ENCODE peak calls at places on chromosomes 2 and 18, in six cellular contexts. K, C, A, E, Q and R are unnamed samples.

GRCh38 chr2:187483537-187483936 is 35.5 kb upstream of the CALCRL start:
- DNase-seq in K (no peak), C (no peak), A (no peak), E (no peak), Q (no peak), R (no peak)

GRCh38 chr2:191066281-191067233 is 52.6 kb upstream of the STAT1 start:
- DNase-seq in K (no peak), C (no peak), A (no peak), E (no peak), Q (no peak), R (no peak)

GRCh38 chr2:51510298-51510697 is 478.4 kb upstream of the NRXN1 start:
- DNase-seq in K (peak; percentile 11), C (no peak), A (no peak), E (no peak), Q (no peak), R (peak; percentile 43)

GRCh38 chr2:84924173-84925106 is 19.0 kb downstream of the TMSB10 start:
- DNase-seq in K (peak; percentile 84), C (peak; percentile 54), A (no peak), E (peak; percentile 62), Q (no peak), R (no peak)

GRCh38 chr2:175414872-175415487 is 233.5 kb upstream of the ATP5MC3 start:
- DNase-seq in K (peak; percentile 76), C (no peak), A (no peak), E (peak; percentile 89), Q (peak; percentile 76), R (peak; percentile 67)

GRCh38 chr2:95277246-95277906 is 3.1 kb downstream of the PROM2 start:
- DNase-seq in K (no peak), C (no peak), A (no peak), E (peak; percentile 81), Q (no peak), R (no peak)

GRCh38 chr2:98464772-98465310 is 20.2 kb downstream of the INPP4A start:
- DNase-seq in K (no peak), C (no peak), A (no peak), E (no peak), Q (peak; percentile 13), R (peak; percentile 98)

GRCh38 chr2:20212871-20213503 is 11.9 kb downstream of the SDC1 start:
- DNase-seq in K (no peak), C (no peak), A (no peak), E (no peak), Q (no peak), R (no peak)

GRCh38 chr2:207481924-207482323 is 47.8 kb upstream of the CREB1 start:
- DNase-seq in K (no peak), C (no peak), A (no peak), E (no peak), Q (no peak), R (no peak)

GRCh38 chr2:235577404-235578330 is 83.8 kb downstream of the AGAP1 start:
- DNase-seq in K (peak; percentile 78), C (no peak), A (no peak), E (no peak), Q (no peak), R (no peak)

GRCh38 chr2:168530980-168531379 is 74.9 kb downstream of the CERS6 start:
- DNase-seq in K (peak; percentile 75), C (no peak), A (no peak), E (no peak), Q (no peak), R (peak; percentile 72)

GRCh38 chr18:59610546-59611140 is 86.6 kb downstream of the CCBE1 start:
- DNase-seq in K (no peak), C (no peak), A (no peak), E (no peak), Q (peak; percentile 0), R (no peak)

GRCh38 chr2:114252713-114253112 is 189.7 kb upstream of the DPP10 start:
- DNase-seq in K (no peak), C (no peak), A (no peak), E (no peak), Q (no peak), R (no peak)

GRCh38 chr2:73827660-73828388 is 937 bp upstream of the STAMBP start:
- DNase-seq in K (no peak), C (no peak), A (no peak), E (no peak), Q (no peak), R (no peak)

GRCh38 chr2:51028829-51029228 is 3.1 kb downstream of the NRXN1 start:
- DNase-seq in K (peak; percentile 17), C (no peak), A (no peak), E (no peak), Q (no peak), R (peak; percentile 91)

GRCh38 chr2:10266133-10266620 is 36.5 kb upstream of the HPCAL1 start:
- DNase-seq in K (peak; percentile 41), C (no peak), A (peak; percentile 3), E (no peak), Q (no peak), R (no peak)

GRCh38 chr2:37819228-37819627 is 105.9 kb upstream of the RMDN2 start:
- DNase-seq in K (peak; percentile 80), C (no peak), A (no peak), E (no peak), Q (no peak), R (peak; percentile 12)

GRCh38 chr2:160039166-160039903 is 23.1 kb downstream of the PLA2R1 start:
- DNase-seq in K (peak; percentile 85), C (no peak), A (no peak), E (no peak), Q (no peak), R (no peak)

GRCh38 chr2:82487354-82487753 is 1971.7 kb downstream of the SUCLG1 start:
- DNase-seq in K (no peak), C (no peak), A (no peak), E (no peak), Q (no peak), R (no peak)

GRCh38 chr2:85745619-85746018 is 8.2 kb upstream of the ATOH8 start:
- DNase-seq in K (no peak), C (no peak), A (no peak), E (no peak), Q (no peak), R (no peak)

GRCh38 chr2:145919507-145919906 is 1399.6 kb upstream of the ZEB2 start:
- DNase-seq in K (peak; percentile 53), C (no peak), A (no peak), E (no peak), Q (no peak), R (peak; percentile 29)